ENCODE peak calls at places on chromosomes 4 and X, in four cellular contexts. V is astrocyte of the spinal cord, I is dorsolateral prefrontal cortex, O is suprapubic skin. D is an unnamed sample.

GRCh38 chr4:2798399-2799301 is 5.8 kb downstream of the SH3BP2 start:
- DNase-seq in V (no peak), I (peak; percentile 47), O (peak; percentile 88), D (peak; percentile 60)

GRCh38 chrX:103453655-103454054 is 65.6 kb downstream of the RAB40A start:
- DNase-seq in V (peak; percentile 89), I (no peak), O (no peak), D (peak; percentile 96)

GRCh38 chr4:10461091-10461849 is 4.0 kb upstream of the ZNF518B start:
- DNase-seq in V (peak; percentile 54), I (no peak), O (no peak), D (peak; percentile 76)

GRCh38 chr4:1705732-1706131 is 6.4 kb downstream of the SLBP start:
- DNase-seq in V (no peak), I (no peak), O (no peak), D (no peak)

GRCh38 chrX:149511081-149511480 is 6.0 kb upstream of the IDS start:
- DNase-seq in V (no peak), I (no peak), O (no peak), D (no peak)

GRCh38 chr4:185201983-185202962 is 1.5 kb downstream of the CFAP97 start:
- DNase-seq in V (no peak), I (no peak), O (no peak), D (peak; percentile 77)

GRCh38 chr4:74357965-74358364 is 7.0 kb upstream of the EREG start:
- DNase-seq in V (no peak), I (no peak), O (no peak), D (no peak)

GRCh38 chrX:24925430-24925829 is 90.3 kb downstream of the ARX start:
- DNase-seq in V (no peak), I (no peak), O (no peak), D (peak; percentile 6)

GRCh38 chr4:103996059-103996458 is 276.3 kb upstream of the TACR3 start:
- DNase-seq in V (peak; percentile 48), I (no peak), O (no peak), D (peak; percentile 11)

GRCh38 chr4:38943355-38943754 is 75.7 kb downstream of the FAM114A1 start:
- DNase-seq in V (no peak), I (no peak), O (no peak), D (peak; percentile 58)

GRCh38 chr4:145505945-145506344 is 24.3 kb downstream of the SMAD1 start:
- DNase-seq in V (no peak), I (no peak), O (no peak), D (no peak)

GRCh38 chr4:5839751-5840674 is 52.9 kb downstream of the CRMP1 start:
- DNase-seq in V (peak; percentile 4), I (no peak), O (no peak), D (peak; percentile 77)

GRCh38 chr4:26081795-26082498 is 167.9 kb downstream of the SMIM20 start:
- DNase-seq in V (peak; percentile 62), I (no peak), O (no peak), D (peak; percentile 63)

GRCh38 chr4:111788046-111788642 is 357.1 kb upstream of the FAM241A start:
- DNase-seq in V (no peak), I (no peak), O (no peak), D (no peak)

GRCh38 chrX:67544871-67545771 is 1.3 kb downstream of the AR start:
- DNase-seq in V (peak; percentile 48), I (no peak), O (peak; percentile 65), D (peak; percentile 41)

GRCh38 chr4:137531951-137532868 is at the start of gene PCDH18:
- DNase-seq in V (peak; percentile 97), I (peak; percentile 62), O (peak; percentile 89), D (peak; percentile 98)

GRCh38 chr4:116357758-116358157 is 727.6 kb downstream of the TRAM1L1 start:
- DNase-seq in V (peak; percentile 65), I (no peak), O (no peak), D (peak; percentile 1)

GRCh38 chr4:94933799-94934198 is 176.0 kb downstream of the BMPR1B start:
- DNase-seq in V (no peak), I (no peak), O (no peak), D (peak; percentile 3)

GRCh38 chr4:70721747-70722146 is at the start of gene RUFY3:
- DNase-seq in V (peak; percentile 94), I (peak; percentile 79), O (no peak), D (peak; percentile 94)

GRCh38 chrX:12984629-12985303 is 9.9 kb downstream of the TMSB4X start:
- DNase-seq in V (peak; percentile 80), I (no peak), O (no peak), D (peak; percentile 61)

GRCh38 chr4:27082786-27083185 is 222.1 kb downstream of the STIM2 start:
- DNase-seq in V (no peak), I (no peak), O (no peak), D (no peak)

GRCh38 chrX:76220856-76221255 is 48.0 kb downstream of the PBDC1 start:
- DNase-seq in V (no peak), I (no peak), O (no peak), D (no peak)

GRCh38 chr4:102527695-102528094 is 26.5 kb downstream of the NFKB1 start:
- DNase-seq in V (no peak), I (no peak), O (no peak), D (no peak)
- H3K4me3 ChIP-seq in V (no peak overlapping the region), I (no peak overlapping the region), O (no peak overlapping the region), D (no peak overlapping the region)

DNA sequence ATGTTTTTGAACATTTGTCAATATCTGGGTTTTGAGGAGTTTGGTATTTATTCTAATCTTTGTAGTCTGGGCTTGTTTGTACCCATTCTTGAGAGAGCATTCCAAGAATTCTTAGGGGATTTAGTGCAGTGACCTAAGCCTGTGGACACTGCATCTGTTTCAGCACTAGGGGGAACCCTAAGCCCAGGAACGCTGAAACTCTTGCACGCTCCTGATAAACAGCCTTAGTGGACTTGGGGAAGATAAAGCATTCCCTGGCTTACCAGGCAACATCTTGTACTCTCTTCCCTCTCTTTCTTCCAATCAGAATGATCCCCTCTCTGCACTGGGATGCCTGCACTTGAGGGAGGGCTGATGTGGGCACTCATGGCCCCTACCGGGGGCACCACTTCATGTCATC is 654.9 kb upstream of the HTR2C start:
- DNase-seq in V (peak; percentile 19), I (no peak), O (no peak), D (peak; percentile 55)
- TF ChIP-seq CTCF in V (peak; percentile 55), I (peak; percentile 45), O (no peak), D (peak; percentile 54)

GRCh38 chr4:158644755-158645154 is 26.9 kb downstream of the C4orf46 start:
- DNase-seq in V (no peak), I (no peak), O (no peak), D (no peak)
- H3K4me3 ChIP-seq in V (no peak overlapping the region), I (no peak overlapping the region), O (no peak overlapping the region), D (no peak overlapping the region)

DNA sequence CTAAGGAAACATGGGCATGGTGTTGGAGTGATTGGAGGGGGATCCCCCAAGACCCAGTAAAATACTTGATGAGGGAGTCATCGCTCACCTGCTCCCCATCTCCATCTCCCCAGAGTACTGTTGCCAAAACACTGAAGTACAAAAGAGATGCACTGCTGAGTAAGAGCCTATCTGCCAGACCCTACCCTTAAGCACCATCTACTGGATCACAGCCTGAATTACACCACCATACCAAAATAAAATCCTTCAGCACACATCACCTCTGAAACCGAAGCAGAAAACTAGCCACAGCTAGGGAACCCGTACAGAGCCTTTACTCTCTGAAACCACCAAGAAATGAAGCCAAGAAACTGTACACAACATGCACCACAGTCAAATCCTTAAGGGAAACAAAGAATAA is 466.3 kb upstream of the ACTRT1 start:
- DNase-seq in V (peak; percentile 5), I (no peak), O (no peak), D (peak; percentile 0)
- TF ChIP-seq CTCF in V (peak; percentile 23), I (peak; percentile 37), O (no peak), D (no peak)

GRCh38 chr4:80185787-80186548 is 11.3 kb upstream of the PRDM8 start:
- DNase-seq in V (no peak), I (no peak), O (no peak), D (no peak)
- H3K4me3 ChIP-seq in V (peak overlapping the region; percentile 93), I (peak overlapping the region; percentile 67), O (peak overlapping the region; percentile 62), D (no peak overlapping the region)

D was measured in fibroblast of pulmonary artery.